ENCODE peak calls at places on chromosome 5, in four cellular contexts. T is H9, K is endodermal cell, Z is OCI-LY7. V is an unnamed sample.

GRCh38 chr5:171419663-171420428 is 399 bp downstream of the FGF18 start:
- DNase-seq in T (peak; percentile 54), K (peak; percentile 83), Z (no peak), V (peak; percentile 65)

GRCh38 chr5:89343666-89344065 is 460.7 kb upstream of the MEF2C start:
- DNase-seq in T (no peak), K (no peak), Z (no peak), V (no peak)

GRCh38 chr5:73673161-73673591 is 47.2 kb downstream of the ARHGEF28 start:
- DNase-seq in T (no peak), K (no peak), Z (no peak), V (no peak)

GRCh38 chr5:2752059-2752874 is 790 bp upstream of the IRX2 start:
- DNase-seq in T (peak; percentile 62), K (no peak), Z (no peak), V (no peak)

GRCh38 chr5:98454904-98455303 is 318.6 kb upstream of the RGMB start:
- DNase-seq in T (no peak), K (no peak), Z (no peak), V (no peak)

GRCh38 chr5:63262191-63262981 is 683.8 kb downstream of the LRRC70 start:
- DNase-seq in T (no peak), K (no peak), Z (no peak), V (no peak)

GRCh38 chr5:54309237-54309636 is 1.1 kb downstream of the ARL15 start:
- DNase-seq in T (no peak), K (no peak), Z (peak; percentile 7), V (no peak)

GRCh38 chr5:65070026-65070425 is 301.3 kb downstream of the CWC27 start:
- DNase-seq in T (no peak), K (no peak), Z (no peak), V (no peak)

GRCh38 chr5:133552925-133553525 is 59.3 kb downstream of the FSTL4 start:
- DNase-seq in T (peak; percentile 83), K (peak; percentile 91), Z (peak; percentile 63), V (peak; percentile 61)

GRCh38 chr5:112682621-112683061 is 55.0 kb upstream of the APC start:
- DNase-seq in T (no peak), K (no peak), Z (no peak), V (no peak)

GRCh38 chr5:15598294-15598902 is 98.4 kb downstream of the FBXL7 start:
- DNase-seq in T (no peak), K (peak; percentile 79), Z (peak; percentile 33), V (no peak)

GRCh38 chr5:110784901-110785300 is 46.1 kb downstream of the SLC25A46 start:
- DNase-seq in T (no peak), K (no peak), Z (no peak), V (no peak)

GRCh38 chr5:181058786-181059296 is 18.8 kb downstream of the BTNL9 start:
- DNase-seq in T (no peak), K (peak; percentile 52), Z (no peak), V (no peak)

GRCh38 chr5:155147222-155147621 is 133.7 kb downstream of the KIF4B start:
- DNase-seq in T (no peak), K (no peak), Z (no peak), V (no peak)

GRCh38 chr5:133739381-133739780 is 127.0 kb upstream of the FSTL4 start:
- DNase-seq in T (no peak), K (no peak), Z (no peak), V (no peak)

GRCh38 chr5:91541696-91542095 is 158.6 kb upstream of the ARRDC3 start:
- DNase-seq in T (no peak), K (no peak), Z (no peak), V (no peak)

GRCh38 chr5:154444559-154445421 is 1.0 kb upstream of the SAP30L start:
- DNase-seq in T (peak; percentile 51), K (peak; percentile 78), Z (peak; percentile 28), V (peak; percentile 44)

GRCh38 chr5:13930721-13931246 is 13.7 kb downstream of the DNAH5 start:
- DNase-seq in T (no peak), K (no peak), Z (no peak), V (no peak)

GRCh38 chr5:80481019-80481893 is 6.6 kb upstream of the FAM151B start:
- DNase-seq in T (peak; percentile 45), K (peak; percentile 66), Z (peak; percentile 66), V (peak; percentile 46)

GRCh38 chr5:71865202-71865601 is 146.1 kb downstream of the CARTPT start:
- DNase-seq in T (no peak), K (no peak), Z (no peak), V (no peak)

GRCh38 chr5:66554211-66554610 is 42.0 kb upstream of the MAST4 start:
- DNase-seq in T (no peak), K (no peak), Z (peak; percentile 82), V (peak; percentile 40)

GRCh38 chr5:115336201-115336720 is 39.8 kb upstream of the CCDC112 start:
- DNase-seq in T (no peak), K (no peak), Z (no peak), V (no peak)

GRCh38 chr5:144857454-144857853 is 686.8 kb downstream of the KCTD16 start:
- DNase-seq in T (no peak), K (no peak), Z (peak; percentile 40), V (no peak)

GRCh38 chr5:142110046-142110531 is 1.5 kb downstream of the NDFIP1 start:
- DNase-seq in T (no peak), K (no peak), Z (peak; percentile 40), V (peak; percentile 48)

GRCh38 chr5:153968761-153969562 is 69.7 kb downstream of the FAM114A2 start:
- DNase-seq in T (no peak), K (peak; percentile 63), Z (no peak), V (no peak)

GRCh38 chr5:102794677-102795331 is 39.7 kb downstream of the PAM start:
- DNase-seq in T (peak; percentile 53), K (peak; percentile 59), Z (no peak), V (no peak)

GRCh38 chr5:85069659-85070640 is 685.3 kb upstream of the EDIL3 start:
- DNase-seq in T (peak; percentile 68), K (peak; percentile 61), Z (no peak), V (no peak)

GRCh38 chr5:175124251-175124813 is 319.6 kb downstream of the DRD1 start:
- DNase-seq in T (no peak), K (no peak), Z (no peak), V (no peak)

GRCh38 chr5:123929055-123929474 is 417.1 kb downstream of the CSNK1G3 start:
- DNase-seq in T (no peak), K (no peak), Z (no peak), V (no peak)

GRCh38 chr5:89396262-89396975 is 513.4 kb upstream of the MEF2C start:
- DNase-seq in T (no peak), K (no peak), Z (no peak), V (no peak)

GRCh38 chr5:146751781-146752401 is 126.7 kb downstream of the PPP2R2B start:
- DNase-seq in T (no peak), K (no peak), Z (no peak), V (no peak)

GRCh38 chr5:180099733-180100611 is 28.4 kb upstream of the RNF130 start:
- DNase-seq in T (no peak), K (no peak), Z (no peak), V (no peak)

GRCh38 chr5:178981381-178981780 is 13.7 kb downstream of the GRM6 start:
- DNase-seq in T (no peak), K (no peak), Z (no peak), V (no peak)
- TF ChIP-seq CTCF in T (no peak), K (no peak), Z (no peak), V (no peak)

GRCh38 chr5:152462021-152462721 is 57.1 kb upstream of the NMUR2 start:
- DNase-seq in T (no peak), K (peak; percentile 47), Z (peak; percentile 2), V (no peak)
- TF ChIP-seq CTCF in T (no peak), K (no peak), Z (peak; percentile 67), V (no peak)

DNA sequence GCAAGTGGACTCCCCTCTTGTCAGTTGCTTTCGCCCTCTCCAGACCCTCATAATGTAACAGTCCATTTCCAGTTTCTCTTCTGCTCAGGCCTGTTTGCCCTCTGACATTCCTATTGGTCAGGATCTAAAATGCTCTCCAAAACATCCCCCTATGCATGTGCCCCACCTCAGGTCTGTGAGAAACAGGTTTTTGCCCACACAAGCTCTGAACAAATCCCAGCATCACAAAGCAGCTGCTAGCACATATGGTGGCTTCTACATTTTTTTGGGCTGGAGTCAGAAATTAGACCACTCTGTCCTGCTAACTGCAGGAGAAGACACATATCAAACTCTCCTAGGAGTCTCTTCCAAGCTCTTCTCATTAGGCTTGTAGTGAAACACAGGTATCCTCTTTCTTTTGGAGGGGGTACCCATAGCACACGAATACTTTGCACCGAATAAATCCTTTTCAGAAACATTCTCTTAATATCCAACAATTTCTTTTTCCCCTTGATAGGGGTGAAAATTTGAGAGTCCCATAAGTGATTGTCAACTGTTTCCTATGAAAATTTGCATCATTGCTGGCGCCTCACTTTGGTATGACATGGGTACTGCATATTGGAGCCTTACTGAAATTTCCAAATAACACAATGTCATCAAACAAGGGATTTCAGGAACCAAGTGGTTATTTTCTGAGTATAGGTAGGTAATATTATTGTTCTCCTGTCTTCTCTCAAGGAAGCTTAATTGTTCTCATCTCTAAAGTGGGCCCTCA is 19.3 kb upstream of the HSPA9 start:
- DNase-seq in T (no peak), K (no peak), Z (no peak), V (no peak)
- TF ChIP-seq CTCF in T (peak; percentile 70), K (peak; percentile 74), Z (peak; percentile 78), V (peak; percentile 5)

GRCh38 chr5:41410737-41411136 is 99.7 kb downstream of the PLCXD3 start:
- DNase-seq in T (peak; percentile 42), K (peak; percentile 82), Z (no peak), V (no peak)
- TF ChIP-seq CTCF in T (peak; percentile 56), K (peak; percentile 78), Z (peak; percentile 30), V (no peak)

GRCh38 chr5:6788956-6789649 is 75.9 kb downstream of the TENT4A start:
- DNase-seq in T (no peak), K (peak; percentile 66), Z (no peak), V (no peak)
- TF ChIP-seq CTCF in T (peak; percentile 75), K (peak; percentile 76), Z (no peak), V (no peak)

DNA sequence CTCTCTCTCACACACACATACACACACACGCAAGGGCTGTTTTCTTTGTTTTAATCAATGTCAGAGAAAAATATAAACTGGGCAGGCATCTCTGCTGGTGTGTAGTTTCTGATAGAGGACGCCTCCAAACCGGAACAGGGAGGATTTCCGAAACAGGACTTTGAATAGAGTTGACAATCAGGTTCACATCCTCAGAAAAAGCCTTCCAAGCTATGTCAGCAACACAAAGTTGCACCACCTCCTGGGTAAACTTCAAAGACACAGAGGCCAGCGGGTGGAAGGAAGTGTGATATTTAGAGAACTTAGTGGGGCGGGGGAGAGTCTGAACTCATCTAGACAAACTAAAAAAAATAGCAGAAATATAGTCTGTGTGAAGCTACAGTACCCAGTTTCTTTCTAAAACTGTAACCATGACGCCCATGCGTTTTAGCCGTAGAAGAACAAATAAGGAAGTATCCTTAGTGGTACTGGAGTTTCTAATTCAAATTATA is 1.2 kb downstream of the ST8SIA4 start:
- DNase-seq in T (no peak), K (peak; percentile 68), Z (peak; percentile 88), V (peak; percentile 49)
- TF ChIP-seq CTCF in T (no peak), K (no peak), Z (peak; percentile 45), V (no peak)

GRCh38 chr5:39062104-39062503 is 12.1 kb downstream of the RICTOR start:
- DNase-seq in T (no peak), K (no peak), Z (no peak), V (no peak)

GRCh38 chr5:39057745-39058144 is 16.5 kb downstream of the RICTOR start:
- DNase-seq in T (no peak), K (no peak), Z (no peak), V (no peak)

GRCh38 chr5:39055760-39056393 is 18.3 kb downstream of the RICTOR start:
- DNase-seq in T (no peak), K (no peak), Z (no peak), V (no peak)

GRCh38 chr5:39058178-39058577 is 16.0 kb downstream of the RICTOR start:
- DNase-seq in T (no peak), K (no peak), Z (no peak), V (peak; percentile 47)

GRCh38 chr5:39058984-39059565 is 15.1 kb downstream of the RICTOR start:
- DNase-seq in T (no peak), K (no peak), Z (no peak), V (no peak)
- TF ChIP-seq CTCF in T (no peak), K (no peak), Z (no peak), V (no peak)